ENCODE peak calls at places on chromosomes 12 and 14, in four cellular contexts. One of them, this sample, is unnamed.
A peak's percentile ranks its signal among the peaks of the same experiment; 100 is the strongest.

GRCh38 chr12:108694812-108695278 is 36.5 kb downstream of the CORO1C start:
- DNase-seq in NCI-H2081 treated with DMSO at 0.1 percent for 48 hours: no peak
- DNase-seq in stimulated activated CD4-positive, alpha-beta T cell treated with anti-CD3 and anti-CD28 coated beads, TNF-alpha, amount 100 ng/mL, for 48 hours: no peak
- DNase-seq in GM10248: no peak
- DNase-seq in this sample: no peak

GRCh38 chr14:103994535-103995184 is 52.3 kb upstream of the RD3L start:
- DNase-seq in stimulated activated CD4-positive, alpha-beta T cell treated with anti-CD3 and anti-CD28 coated beads, TNF-alpha, amount 100 ng/mL, for 48 hours: no peak
- DNase-seq in GM10248: no peak
- DNase-seq in NCI-H2081 treated with DMSO at 0.1 percent for 48 hours: no peak
- DNase-seq in this sample: no peak

GRCh38 chr14:54226103-54226502 is 170.7 kb upstream of the CDKN3 start:
- DNase-seq in NCI-H2081 treated with DMSO at 0.1 percent for 48 hours: no peak
- DNase-seq in stimulated activated CD4-positive, alpha-beta T cell treated with anti-CD3 and anti-CD28 coated beads, TNF-alpha, amount 100 ng/mL, for 48 hours: no peak
- DNase-seq in GM10248: no peak
- DNase-seq in this sample: no peak

GRCh38 chr12:19547258-19547657 is 108.0 kb downstream of the AEBP2 start:
- DNase-seq in NCI-H2081 treated with DMSO at 0.1 percent for 48 hours: no peak
- DNase-seq in stimulated activated CD4-positive, alpha-beta T cell treated with anti-CD3 and anti-CD28 coated beads, TNF-alpha, amount 100 ng/mL, for 48 hours: no peak
- DNase-seq in GM10248: no peak
- DNase-seq in this sample: no peak

GRCh38 chr14:91159182-91159581 is 45.3 kb downstream of the DGLUCY start:
- DNase-seq in stimulated activated CD4-positive, alpha-beta T cell treated with anti-CD3 and anti-CD28 coated beads, TNF-alpha, amount 100 ng/mL, for 48 hours: no peak
- DNase-seq in NCI-H2081 treated with DMSO at 0.1 percent for 48 hours: no peak
- DNase-seq in GM10248: no peak
- DNase-seq in this sample: no peak

GRCh38 chr12:104213952-104214351 is 1.6 kb upstream of the TXNRD1 start:
- DNase-seq in GM10248: no peak
- DNase-seq in stimulated activated CD4-positive, alpha-beta T cell treated with anti-CD3 and anti-CD28 coated beads, TNF-alpha, amount 100 ng/mL, for 48 hours: no peak
- DNase-seq in NCI-H2081 treated with DMSO at 0.1 percent for 48 hours: no peak
- DNase-seq in this sample: no peak

GRCh38 chr12:105852496-105852895 is 286.3 kb downstream of the NUAK1 start:
- DNase-seq in NCI-H2081 treated with DMSO at 0.1 percent for 48 hours: no peak
- DNase-seq in GM10248: no peak
- DNase-seq in stimulated activated CD4-positive, alpha-beta T cell treated with anti-CD3 and anti-CD28 coated beads, TNF-alpha, amount 100 ng/mL, for 48 hours: no peak
- DNase-seq in this sample: no peak

GRCh38 chr12:106145539-106146447 is 7.0 kb upstream of the NUAK1 start:
- DNase-seq in NCI-H2081 treated with DMSO at 0.1 percent for 48 hours: no peak
- DNase-seq in stimulated activated CD4-positive, alpha-beta T cell treated with anti-CD3 and anti-CD28 coated beads, TNF-alpha, amount 100 ng/mL, for 48 hours: no peak
- DNase-seq in GM10248: no peak
- DNase-seq in this sample: peak; percentile 33

GRCh38 chr14:53295985-53296582 is 143.0 kb upstream of the DDHD1 start:
- DNase-seq in stimulated activated CD4-positive, alpha-beta T cell treated with anti-CD3 and anti-CD28 coated beads, TNF-alpha, amount 100 ng/mL, for 48 hours: no peak
- DNase-seq in NCI-H2081 treated with DMSO at 0.1 percent for 48 hours: no peak
- DNase-seq in GM10248: peak; percentile 26
- DNase-seq in this sample: peak; percentile 50

GRCh38 chr12:6697584-6698351 is 2.8 kb downstream of the PIANP start:
- DNase-seq in NCI-H2081 treated with DMSO at 0.1 percent for 48 hours: no peak
- DNase-seq in stimulated activated CD4-positive, alpha-beta T cell treated with anti-CD3 and anti-CD28 coated beads, TNF-alpha, amount 100 ng/mL, for 48 hours: no peak
- DNase-seq in GM10248: peak; percentile 63
- DNase-seq in this sample: peak; percentile 31

GRCh38 chr14:71266994-71267636 is 359.9 kb downstream of the PCNX1 start:
- DNase-seq in stimulated activated CD4-positive, alpha-beta T cell treated with anti-CD3 and anti-CD28 coated beads, TNF-alpha, amount 100 ng/mL, for 48 hours: no peak
- DNase-seq in NCI-H2081 treated with DMSO at 0.1 percent for 48 hours: no peak
- DNase-seq in GM10248: peak; percentile 19
- DNase-seq in this sample: peak; percentile 8

GRCh38 chr14:64880382-64881121 is 845 bp upstream of the SPTB start:
- DNase-seq in NCI-H2081 treated with DMSO at 0.1 percent for 48 hours: no peak
- DNase-seq in GM10248: peak; percentile 61
- DNase-seq in stimulated activated CD4-positive, alpha-beta T cell treated with anti-CD3 and anti-CD28 coated beads, TNF-alpha, amount 100 ng/mL, for 48 hours: peak; percentile 16
- DNase-seq in this sample: peak; percentile 51

GRCh38 chr14:76113691-76114090 is 38.0 kb upstream of the GPATCH2L start:
- DNase-seq in stimulated activated CD4-positive, alpha-beta T cell treated with anti-CD3 and anti-CD28 coated beads, TNF-alpha, amount 100 ng/mL, for 48 hours: no peak
- DNase-seq in GM10248: no peak
- DNase-seq in NCI-H2081 treated with DMSO at 0.1 percent for 48 hours: no peak
- DNase-seq in this sample: no peak

GRCh38 chr12:95424271-95424994 is 49.5 kb upstream of the METAP2 start:
- DNase-seq in GM10248: no peak
- DNase-seq in stimulated activated CD4-positive, alpha-beta T cell treated with anti-CD3 and anti-CD28 coated beads, TNF-alpha, amount 100 ng/mL, for 48 hours: no peak
- DNase-seq in NCI-H2081 treated with DMSO at 0.1 percent for 48 hours: no peak
- DNase-seq in this sample: peak; percentile 11

GRCh38 chr12:7131502-7131866 is 1.3 kb downstream of the CLSTN3 start:
- DNase-seq in GM10248: no peak
- DNase-seq in stimulated activated CD4-positive, alpha-beta T cell treated with anti-CD3 and anti-CD28 coated beads, TNF-alpha, amount 100 ng/mL, for 48 hours: no peak
- DNase-seq in NCI-H2081 treated with DMSO at 0.1 percent for 48 hours: no peak
- DNase-seq in this sample: peak; percentile 28

GRCh38 chr14:36221097-36221496 is 44.6 kb upstream of the PTCSC3 start:
- DNase-seq in GM10248: no peak
- DNase-seq in NCI-H2081 treated with DMSO at 0.1 percent for 48 hours: no peak
- DNase-seq in stimulated activated CD4-positive, alpha-beta T cell treated with anti-CD3 and anti-CD28 coated beads, TNF-alpha, amount 100 ng/mL, for 48 hours: no peak
- DNase-seq in this sample: no peak

GRCh38 chr14:21092147-21093011 is 6.1 kb downstream of the ZNF219 start:
- DNase-seq in stimulated activated CD4-positive, alpha-beta T cell treated with anti-CD3 and anti-CD28 coated beads, TNF-alpha, amount 100 ng/mL, for 48 hours: peak; percentile 78
- DNase-seq in NCI-H2081 treated with DMSO at 0.1 percent for 48 hours: no peak
- DNase-seq in GM10248: peak; percentile 92
- DNase-seq in this sample: peak; percentile 82

GRCh38 chr12:13851828-13852227 is 129.6 kb downstream of the GRIN2B start:
- DNase-seq in GM10248: no peak
- DNase-seq in NCI-H2081 treated with DMSO at 0.1 percent for 48 hours: no peak
- DNase-seq in stimulated activated CD4-positive, alpha-beta T cell treated with anti-CD3 and anti-CD28 coated beads, TNF-alpha, amount 100 ng/mL, for 48 hours: no peak
- DNase-seq in this sample: no peak

GRCh38 chr12:42288544-42288943 is 37.4 kb downstream of the ZCRB1 start:
- DNase-seq in GM10248: no peak
- DNase-seq in stimulated activated CD4-positive, alpha-beta T cell treated with anti-CD3 and anti-CD28 coated beads, TNF-alpha, amount 100 ng/mL, for 48 hours: no peak
- DNase-seq in NCI-H2081 treated with DMSO at 0.1 percent for 48 hours: no peak
- DNase-seq in this sample: no peak

GRCh38 chr14:91858536-91859275 is 8.6 kb downstream of the TC2N start:
- DNase-seq in GM10248: peak; percentile 39
- DNase-seq in NCI-H2081 treated with DMSO at 0.1 percent for 48 hours: no peak
- DNase-seq in stimulated activated CD4-positive, alpha-beta T cell treated with anti-CD3 and anti-CD28 coated beads, TNF-alpha, amount 100 ng/mL, for 48 hours: no peak
- DNase-seq in this sample: no peak

GRCh38 chr14:59028476-59029202 is 159.8 kb upstream of the DAAM1 start:
- DNase-seq in NCI-H2081 treated with DMSO at 0.1 percent for 48 hours: no peak
- DNase-seq in GM10248: peak; percentile 53
- DNase-seq in stimulated activated CD4-positive, alpha-beta T cell treated with anti-CD3 and anti-CD28 coated beads, TNF-alpha, amount 100 ng/mL, for 48 hours: peak; percentile 3
- DNase-seq in this sample: peak; percentile 50

GRCh38 chr12:71719647-71720370 is 33.9 kb downstream of the TMEM19 start:
- DNase-seq in NCI-H2081 treated with DMSO at 0.1 percent for 48 hours: no peak
- DNase-seq in stimulated activated CD4-positive, alpha-beta T cell treated with anti-CD3 and anti-CD28 coated beads, TNF-alpha, amount 100 ng/mL, for 48 hours: no peak
- DNase-seq in GM10248: no peak
- DNase-seq in this sample: no peak